ENCODE peak calls at places on chromosomes 1 and 21, in eight cellular contexts. B is spleen, T is tibial nerve, D is esophagus squamous epithelium, K is ovary, A is uterus, L is Peyer's patch, W is breast epithelium. J is an unnamed sample.

GRCh38 chr1:147389532-147390184 is 147.2 kb downstream of the CHD1L start:
- DNase-seq in L (no peak), A (no peak), B (no peak), D (no peak), K (no peak), W (no peak), T (peak; percentile 12), J (no peak)

GRCh38 chr1:96364576-96364975 is 357.0 kb upstream of the PTBP2 start:
- DNase-seq in A (no peak), T (no peak), K (no peak), W (no peak), L (no peak), B (no peak), D (no peak), J (no peak)

GRCh38 chr1:205843031-205843859 is 6.7 kb downstream of the PM20D1 start:
- DNase-seq in W (no peak), T (no peak), L (no peak), K (no peak), D (no peak), A (no peak), B (no peak), J (no peak)

GRCh38 chr1:8094481-8095241 is 68.6 kb upstream of the ERRFI1 start:
- DNase-seq in A (no peak), D (no peak), K (no peak), T (no peak), L (peak; percentile 80), B (no peak), W (no peak), J (no peak)

GRCh38 chr1:208496467-208497371 is 252.5 kb upstream of the PLXNA2 start:
- DNase-seq in A (no peak), D (no peak), B (no peak), T (no peak), L (no peak), W (no peak), K (no peak), J (no peak)

GRCh38 chr1:109254621-109255096 is 5.3 kb downstream of the CELSR2 start:
- DNase-seq in W (no peak), D (no peak), L (no peak), A (no peak), B (peak; percentile 70), T (no peak), K (no peak), J (no peak)

GRCh38 chr21:17195965-17196364 is 316.9 kb upstream of the CXADR start:
- DNase-seq in D (no peak), W (no peak), B (no peak), L (no peak), K (no peak), T (no peak), A (no peak), J (no peak)

GRCh38 chr1:202164271-202165037 is 4.1 kb upstream of the PTPN7 start:
- DNase-seq in L (peak; percentile 88), B (peak; percentile 90), W (no peak), D (no peak), A (no peak), T (no peak), K (peak; percentile 69), J (no peak)

GRCh38 chr1:12159826-12160225 is 7.0 kb upstream of the TNFRSF1B start:
- DNase-seq in T (no peak), B (peak; percentile 80), W (no peak), K (no peak), L (peak; percentile 69), D (no peak), A (no peak), J (no peak)

DNA sequence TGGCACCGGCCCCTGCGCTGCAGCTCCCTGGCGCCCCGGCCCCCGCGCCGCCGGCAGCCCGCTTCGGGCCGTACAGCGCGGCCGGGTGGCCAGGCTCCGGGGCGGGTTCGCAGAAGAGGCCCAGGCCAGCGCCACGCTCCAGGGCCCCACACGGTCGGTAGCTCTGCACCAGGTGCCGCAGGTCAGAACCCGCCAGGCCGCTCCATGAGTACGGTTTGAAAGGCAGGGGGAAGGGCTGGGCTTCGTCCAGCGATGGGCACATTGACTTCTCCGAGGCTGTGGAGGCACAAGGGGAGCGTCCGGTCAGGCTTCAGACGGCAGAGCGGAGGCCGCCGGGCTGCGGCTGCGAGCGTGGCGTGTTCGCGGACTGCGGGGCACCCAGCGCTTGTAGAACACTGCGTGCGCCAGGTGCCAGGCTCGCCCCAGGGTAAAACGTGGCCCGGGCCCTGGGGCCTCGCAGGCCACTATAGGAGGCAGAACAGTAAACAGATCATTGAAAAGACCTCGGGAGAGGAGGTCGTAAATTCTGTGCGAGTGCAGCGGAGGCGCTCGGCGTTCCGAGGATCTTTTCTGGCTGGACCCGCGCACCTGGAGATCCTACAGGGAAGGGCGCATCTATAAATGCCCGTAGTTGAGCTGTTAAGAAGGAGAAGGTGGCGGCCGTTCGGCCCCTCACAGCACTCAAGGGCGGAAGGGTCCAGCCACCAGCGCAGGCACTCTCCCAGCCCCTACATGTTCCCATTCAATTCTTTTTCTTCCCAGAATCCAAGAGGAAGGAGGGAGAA is 5.7 kb downstream of the GFI1 start:
- DNase-seq in D (no peak), L (no peak), T (no peak), K (no peak), W (no peak), A (no peak), B (peak; percentile 79), J (no peak)
- H3K27me3 ChIP-seq in D (peaks cover 44% of the 10 kb centered on the region), L (peaks cover 56% of the 10 kb centered on the region), T (peaks cover 5% of the 10 kb centered on the region), K (no peaks in the 10 kb centered on the region), W (peaks cover 65% of the 10 kb centered on the region), A (peaks cover 8% of the 10 kb centered on the region), B (peaks cover 32% of the 10 kb centered on the region), J (peaks cover 83% of the 10 kb centered on the region)

DNA sequence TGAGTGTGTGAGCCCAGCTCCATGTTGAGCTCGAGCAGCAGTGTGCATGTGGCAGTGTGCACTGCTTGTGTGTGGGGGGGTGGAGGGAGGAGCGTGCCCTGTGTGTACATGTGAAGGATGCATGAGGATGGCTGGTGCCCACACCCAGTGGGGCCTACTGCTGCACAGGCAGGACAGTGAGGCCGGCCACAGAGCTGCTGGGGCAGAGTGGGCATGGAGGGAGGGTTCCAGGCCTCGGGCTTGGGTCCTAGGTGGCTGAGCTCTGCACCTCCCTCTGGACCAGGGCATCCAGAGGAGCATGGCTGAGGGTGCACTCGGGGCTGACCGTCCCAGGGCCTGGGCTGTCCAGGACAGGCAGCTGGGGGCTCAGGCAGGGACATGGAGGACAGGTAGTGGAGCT is 1.8 kb downstream of the GJC2 start:
- DNase-seq in A (peak; percentile 39), T (no peak), K (peak; percentile 55), B (no peak), L (no peak), W (no peak), D (no peak), J (peak; percentile 68)
- H3K4me1 ChIP-seq in A (peaks cover 36% of the 10 kb centered on the region), T (peaks cover 66% of the 10 kb centered on the region), K (peaks cover 25% of the 10 kb centered on the region), B (peaks cover 23% of the 10 kb centered on the region), L (peaks cover 32% of the 10 kb centered on the region), W (no peaks in the 10 kb centered on the region), D (peaks cover 48% of the 10 kb centered on the region), J (peaks cover 46% of the 10 kb centered on the region)

DNA sequence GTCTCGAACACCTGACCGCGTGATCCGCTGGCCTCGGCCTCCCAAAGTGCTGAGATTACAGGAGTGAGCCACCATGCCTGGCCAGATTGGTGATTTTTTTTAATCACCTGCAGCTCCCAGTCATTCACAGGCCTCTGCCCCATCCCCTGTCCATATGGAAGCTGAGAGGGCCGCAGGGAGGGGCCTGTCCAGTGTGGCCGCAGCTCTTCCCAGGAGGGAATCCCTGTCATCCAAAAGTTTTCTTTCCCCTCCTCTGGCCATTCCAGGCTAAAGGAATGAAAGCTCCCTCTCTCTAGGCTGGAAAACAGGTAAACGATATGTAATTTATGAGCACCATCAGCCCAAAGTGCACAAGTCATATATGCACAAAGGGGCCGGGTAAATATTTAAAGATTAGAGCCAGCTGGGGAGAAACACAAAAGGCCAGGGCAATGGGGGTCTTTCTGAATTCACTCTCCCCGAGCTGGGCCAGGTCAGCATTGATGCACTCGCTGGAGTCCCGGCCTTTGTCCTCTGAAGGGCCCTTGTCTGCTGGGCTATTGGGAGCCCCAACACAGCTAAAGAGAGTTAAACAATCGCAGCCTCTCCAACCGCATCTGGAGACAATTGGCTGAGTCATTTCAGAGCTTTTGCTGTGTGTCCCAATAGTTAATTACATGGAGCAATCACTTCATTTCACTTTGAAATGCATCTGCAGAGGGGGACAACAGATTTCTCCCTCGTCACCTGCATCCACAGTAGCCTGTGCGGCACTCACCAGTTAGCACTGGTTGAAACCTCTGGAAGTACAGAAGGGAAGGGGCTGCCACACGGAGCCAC is 3.8 kb upstream of the HES3 start:
- DNase-seq in B (no peak), L (no peak), K (no peak), A (no peak), W (no peak), D (no peak), T (no peak), J (no peak)
- TF ChIP-seq POLR2A in B (no peak), L (no peak), K (no peak), A (no peak), W (no peak), D (no peak), T (no peak), J (no peak)

GRCh38 chr1:45205000-45205909 is 1.1 kb downstream of the ZSWIM5 start:
- DNase-seq in A (peak; percentile 28), W (no peak), K (peak; percentile 72), D (no peak), T (no peak), B (peak; percentile 77), L (peak; percentile 66), J (peak; percentile 76)
- H3K27me3 ChIP-seq in A (no peaks in the 10 kb centered on the region), W (no peaks in the 10 kb centered on the region), K (no peaks in the 10 kb centered on the region), D (no peaks in the 10 kb centered on the region), T (no peaks in the 10 kb centered on the region), B (no peaks in the 10 kb centered on the region), L (no peaks in the 10 kb centered on the region), J (no peaks in the 10 kb centered on the region)

GRCh38 chr1:234540404-234540762 is 61.4 kb upstream of the TARBP1 start:
- DNase-seq in A (peak; percentile 20), W (no peak), T (no peak), K (peak; percentile 14), B (no peak), D (no peak), L (no peak), J (peak; percentile 63)

GRCh38 chr1:234537236-234537635 is 58.3 kb upstream of the TARBP1 start:
- DNase-seq in W (no peak), L (peak; percentile 10), A (no peak), B (peak; percentile 47), D (no peak), T (no peak), K (no peak), J (peak; percentile 57)

GRCh38 chr1:234539666-234540403 is 60.9 kb upstream of the TARBP1 start:
- DNase-seq in K (no peak), A (peak; percentile 12), W (no peak), D (no peak), B (no peak), T (no peak), L (no peak), J (peak; percentile 27)

GRCh38 chr1:234538062-234538731 is 59.2 kb upstream of the TARBP1 start:
- DNase-seq in D (no peak), B (peak; percentile 44), A (no peak), K (no peak), W (no peak), L (peak; percentile 79), T (no peak), J (peak; percentile 65)

DNA sequence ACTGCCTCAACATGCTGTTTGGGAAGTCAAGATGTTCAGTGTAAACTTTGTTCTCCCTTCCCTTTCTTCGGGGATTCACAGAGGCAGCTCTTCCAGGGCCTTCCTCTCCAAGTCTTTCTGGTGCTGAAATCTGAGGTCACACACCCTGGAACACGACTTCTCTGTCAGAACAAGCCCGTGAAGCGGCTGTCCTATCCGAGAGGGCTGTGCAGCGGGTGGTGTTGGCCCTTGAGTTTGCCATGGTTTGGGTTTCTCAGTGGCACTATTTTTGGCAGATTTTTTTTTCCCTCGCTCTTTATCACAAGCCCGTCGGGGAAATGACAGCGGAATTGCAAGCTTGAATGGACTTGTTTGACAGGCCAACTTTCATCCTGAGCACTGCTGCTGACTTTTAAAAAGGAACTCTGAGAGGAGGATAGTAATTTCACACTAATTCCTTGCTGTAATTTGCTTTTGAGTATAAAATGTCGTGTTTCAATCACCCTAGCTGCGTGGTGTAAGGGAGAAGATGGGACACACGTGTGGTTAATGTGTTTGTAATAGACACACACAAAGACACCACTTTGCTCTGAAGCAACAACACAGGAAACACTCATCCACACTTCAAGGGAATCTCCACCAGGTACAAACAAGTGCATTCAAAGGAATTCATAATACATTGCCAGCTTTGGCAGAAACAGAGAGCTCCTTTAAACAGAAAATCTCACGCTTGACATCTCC is 60.1 kb upstream of the TARBP1 start:
- DNase-seq in D (no peak), L (no peak), T (no peak), A (peak; percentile 35), K (peak; percentile 16), W (peak; percentile 71), B (peak; percentile 52), J (peak; percentile 80)
- H3K4me1 ChIP-seq in D (peaks cover 77% of the 10 kb centered on the region), L (peaks cover 53% of the 10 kb centered on the region), T (peaks cover 71% of the 10 kb centered on the region), A (peaks cover 40% of the 10 kb centered on the region), K (peaks cover 33% of the 10 kb centered on the region), W (peaks cover 52% of the 10 kb centered on the region), B (peaks cover 16% of the 10 kb centered on the region), J (peaks cover 100% of the 10 kb centered on the region)

J was measured in sigmoid colon.